ENCODE peak calls at places on chromosomes 16 and 17, in eight cellular contexts. N is AG04450; V is AG08395; J is NCI-H345; X is stimulated activated CD8-positive, alpha-beta memory T cell treated with anti-CD3 and anti-CD28 coated beads, Interleukin-15, amount 100 ng/mL, for 24 hours; D is hypothalamus; E is A172; H is SK-N-SH. R is an unnamed sample.

GRCh38 chr17:28112199-28112995 is 69.9 kb downstream of the NLK start:
- DNase-seq in N (no peak), V (peak; percentile 3), J (no peak), X (no peak), D (no peak), E (no peak), H (no peak), R (no peak)

GRCh38 chr17:66727634-66728570 is 107.0 kb upstream of the CACNG5 start:
- DNase-seq in N (no peak), V (peak; percentile 71), J (peak; percentile 81), X (no peak), D (peak; percentile 48), E (peak; percentile 34), H (peak; percentile 87), R (peak; percentile 56)

GRCh38 chr16:28845173-28846079 is 722 bp downstream of the TUFM start:
- DNase-seq in N (no peak), V (peak; percentile 17), J (peak; percentile 9), X (no peak), D (no peak), E (peak; percentile 68), H (peak; percentile 51), R (no peak)

GRCh38 chr16:69621225-69621624 is 55.5 kb downstream of the NFAT5 start:
- DNase-seq in N (no peak), V (no peak), J (no peak), X (no peak), D (no peak), E (no peak), H (no peak), R (no peak)

GRCh38 chr16:5820472-5820871 is 722.9 kb upstream of the EEF2KMT start:
- DNase-seq in N (no peak), V (no peak), J (no peak), X (no peak), D (no peak), E (no peak), H (no peak), R (no peak)

GRCh38 chr16:21235199-21235585 is 1.7 kb downstream of the ANKS4B start:
- DNase-seq in N (no peak), V (no peak), J (no peak), X (no peak), D (no peak), E (no peak), H (no peak), R (no peak)

GRCh38 chr17:77068915-77069314 is 71.9 kb upstream of the SEC14L1 start:
- DNase-seq in N (no peak), V (no peak), J (no peak), X (no peak), D (no peak), E (peak; percentile 39), H (no peak), R (no peak)

GRCh38 chr16:69404275-69404805 is 18.5 kb upstream of the TERF2 start:
- DNase-seq in N (no peak), V (peak; percentile 68), J (no peak), X (no peak), D (no peak), E (peak; percentile 94), H (no peak), R (peak; percentile 46)

GRCh38 chr17:59897090-59897489 is 4.2 kb downstream of the RPS6KB1 start:
- DNase-seq in N (no peak), V (no peak), J (no peak), X (no peak), D (no peak), E (no peak), H (no peak), R (no peak)

GRCh38 chr17:38353084-38353604 is 1.5 kb downstream of the SOCS7 start:
- DNase-seq in N (no peak), V (no peak), J (no peak), X (no peak), D (no peak), E (no peak), H (no peak), R (no peak)

GRCh38 chr17:61221181-61221580 is 178.5 kb upstream of the TBX2 start:
- DNase-seq in N (no peak), V (no peak), J (no peak), X (no peak), D (no peak), E (no peak), H (no peak), R (no peak)

GRCh38 chr16:57089406-57089805 is 3.0 kb upstream of the CPNE2 start:
- DNase-seq in N (no peak), V (no peak), J (peak; percentile 80), X (no peak), D (no peak), E (no peak), H (no peak), R (no peak)

GRCh38 chr17:71434716-71435115 is 686.1 kb upstream of the SOX9 start:
- DNase-seq in N (no peak), V (no peak), J (no peak), X (no peak), D (no peak), E (no peak), H (no peak), R (no peak)

GRCh38 chr17:74840989-74841666 is 18.6 kb downstream of the GRIN2C start:
- DNase-seq in N (no peak), V (peak; percentile 74), J (no peak), X (no peak), D (peak; percentile 51), E (peak; percentile 53), H (no peak), R (peak; percentile 61)